ENCODE peak calls at places on chromosome 16, in eight cellular contexts. F, I, H, D, B, C, M and W are unnamed samples.

GRCh38 chr16:23974223-23974622 is 138.4 kb downstream of the PRKCB start:
- DNase-seq in F (no peak), I (no peak), H (no peak), D (no peak), B (peak), C (no peak), M (no peak), W (no peak)

GRCh38 chr16:27286446-27286845 is 17.9 kb upstream of the NSMCE1 start:
- DNase-seq in F (no peak), I (peak), H (no peak), D (no peak), B (no peak), C (no peak), M (no peak), W (no peak)

GRCh38 chr16:17024514-17024913 is 446.2 kb downstream of the XYLT1 start:
- DNase-seq in F (no peak), I (no peak), H (peak), D (no peak), B (no peak), C (no peak), M (no peak), W (no peak)

GRCh38 chr16:24013733-24014645 is 178.2 kb downstream of the PRKCB start:
- DNase-seq in F (no peak), I (peak), H (peak), D (no peak), B (no peak), C (peak), M (no peak), W (peak)

GRCh38 chr16:69057400-69058378 is 47.8 kb upstream of the HAS3 start:
- DNase-seq in F (no peak), I (no peak), H (no peak), D (no peak), B (no peak), C (peak), M (no peak), W (peak)

GRCh38 chr16:74480150-74481029 is 59.1 kb upstream of the CLEC18B start:
- DNase-seq in F (no peak), I (no peak), H (no peak), D (no peak), B (peak), C (no peak), M (no peak), W (no peak)

GRCh38 chr16:73215482-73216377 is 167.8 kb upstream of the ZFHX3 start:
- DNase-seq in F (no peak), I (no peak), H (no peak), D (no peak), B (no peak), C (no peak), M (no peak), W (no peak)

GRCh38 chr16:22161999-22162657 is at the start of gene SDR42E2:
- DNase-seq in F (no peak), I (no peak), H (peak), D (no peak), B (peak), C (no peak), M (no peak), W (peak)

GRCh38 chr16:49952386-49952785 is 72.6 kb upstream of the CNEP1R1 start:
- DNase-seq in F (no peak), I (no peak), H (no peak), D (no peak), B (no peak), C (no peak), M (no peak), W (no peak)

GRCh38 chr16:26348095-26348494 is 656.3 kb downstream of the HS3ST4 start:
- DNase-seq in F (no peak), I (no peak), H (no peak), D (no peak), B (no peak), C (no peak), M (no peak), W (no peak)

GRCh38 chr16:86929149-86929871 is 351.0 kb downstream of the FOXL1 start:
- DNase-seq in F (no peak), I (no peak), H (no peak), D (no peak), B (no peak), C (no peak), M (no peak), W (no peak)

GRCh38 chr16:57732011-57732410 is 3.6 kb upstream of the KATNB1 start:
- DNase-seq in F (no peak), I (peak), H (no peak), D (no peak), B (no peak), C (no peak), M (no peak), W (no peak)

GRCh38 chr16:17080105-17080504 is 390.7 kb downstream of the XYLT1 start:
- DNase-seq in F (no peak), I (no peak), H (no peak), D (no peak), B (no peak), C (no peak), M (no peak), W (no peak)

GRCh38 chr16:29844575-29845331 is 18.3 kb downstream of the CDIPT start:
- DNase-seq in F (peak), I (no peak), H (no peak), D (peak), B (no peak), C (no peak), M (no peak), W (no peak)

GRCh38 chr16:20851601-20852000 is 45.3 kb downstream of the REXO5 start:
- DNase-seq in F (peak), I (no peak), H (no peak), D (peak), B (no peak), C (no peak), M (no peak), W (no peak)

GRCh38 chr16:50532576-50532975 is 15.6 kb upstream of the NKD1 start:
- DNase-seq in F (no peak), I (no peak), H (no peak), D (no peak), B (no peak), C (no peak), M (no peak), W (no peak)

GRCh38 chr16:50878966-50879615 is 137.2 kb downstream of the CYLD start:
- DNase-seq in F (no peak), I (no peak), H (no peak), D (no peak), B (no peak), C (no peak), M (no peak), W (no peak)

GRCh38 chr16:90081606-90081970 is 4.5 kb upstream of the PRDM7 start:
- DNase-seq in F (no peak), I (no peak), H (no peak), D (no peak), B (peak), C (no peak), M (no peak), W (no peak)

GRCh38 chr16:12853972-12854371 is 47.4 kb upstream of the SHISA9 start:
- DNase-seq in F (no peak), I (no peak), H (no peak), D (no peak), B (no peak), C (no peak), M (no peak), W (no peak)

GRCh38 chr16:55562936-55563335 is 3.5 kb upstream of the CAPNS2 start:
- DNase-seq in F (no peak), I (no peak), H (no peak), D (no peak), B (no peak), C (no peak), M (no peak), W (no peak)

GRCh38 chr16:46972971-46973456 is 460 bp downstream of the DNAJA2 start:
- DNase-seq in F (no peak), I (no peak), H (peak), D (peak), B (peak), C (peak), M (no peak), W (peak)

GRCh38 chr16:727291-727977 is 528 bp downstream of the HAGHL start:
- DNase-seq in F (no peak), I (no peak), H (peak), D (no peak), B (no peak), C (peak), M (no peak), W (peak)

GRCh38 chr16:24668481-24669001 is 60.9 kb upstream of the TNRC6A start:
- DNase-seq in F (no peak), I (no peak), H (peak), D (no peak), B (no peak), C (peak), M (no peak), W (no peak)

GRCh38 chr16:58451945-58452401 is 48.0 kb upstream of the NDRG4 start:
- DNase-seq in F (no peak), I (no peak), H (no peak), D (no peak), B (no peak), C (no peak), M (no peak), W (no peak)

GRCh38 chr16:49623501-49624266 is 232.2 kb downstream of the ZNF423 start:
- DNase-seq in F (no peak), I (no peak), H (no peak), D (no peak), B (no peak), C (no peak), M (no peak), W (no peak)

GRCh38 chr16:21100447-21100846 is 50.2 kb downstream of the DNAH3 start:
- DNase-seq in F (no peak), I (no peak), H (no peak), D (no peak), B (no peak), C (no peak), M (no peak), W (no peak)

GRCh38 chr16:49023095-49023494 is 258.5 kb downstream of the CBLN1 start:
- DNase-seq in F (peak), I (no peak), H (no peak), D (no peak), B (no peak), C (no peak), M (no peak), W (no peak)

GRCh38 chr16:85168732-85169256 is 56.5 kb upstream of the CIBAR2 start:
- DNase-seq in F (peak), I (no peak), H (peak), D (peak), B (peak), C (no peak), M (no peak), W (peak)

GRCh38 chr16:84143784-84144199 is 1.2 kb downstream of the HSDL1 start:
- DNase-seq in F (peak), I (no peak), H (peak), D (no peak), B (peak), C (peak), M (no peak), W (no peak)

GRCh38 chr16:84138824-84139627 is 6.0 kb downstream of the HSDL1 start:
- DNase-seq in F (no peak), I (no peak), H (peak), D (peak), B (no peak), C (peak), M (no peak), W (peak)

GRCh38 chr16:84143081-84143480 is 1.9 kb downstream of the HSDL1 start:
- DNase-seq in F (no peak), I (no peak), H (no peak), D (no peak), B (no peak), C (no peak), M (no peak), W (no peak)

GRCh38 chr16:84139628-84140258 is 5.2 kb downstream of the HSDL1 start:
- DNase-seq in F (no peak), I (no peak), H (no peak), D (no peak), B (no peak), C (no peak), M (no peak), W (no peak)

DNA sequence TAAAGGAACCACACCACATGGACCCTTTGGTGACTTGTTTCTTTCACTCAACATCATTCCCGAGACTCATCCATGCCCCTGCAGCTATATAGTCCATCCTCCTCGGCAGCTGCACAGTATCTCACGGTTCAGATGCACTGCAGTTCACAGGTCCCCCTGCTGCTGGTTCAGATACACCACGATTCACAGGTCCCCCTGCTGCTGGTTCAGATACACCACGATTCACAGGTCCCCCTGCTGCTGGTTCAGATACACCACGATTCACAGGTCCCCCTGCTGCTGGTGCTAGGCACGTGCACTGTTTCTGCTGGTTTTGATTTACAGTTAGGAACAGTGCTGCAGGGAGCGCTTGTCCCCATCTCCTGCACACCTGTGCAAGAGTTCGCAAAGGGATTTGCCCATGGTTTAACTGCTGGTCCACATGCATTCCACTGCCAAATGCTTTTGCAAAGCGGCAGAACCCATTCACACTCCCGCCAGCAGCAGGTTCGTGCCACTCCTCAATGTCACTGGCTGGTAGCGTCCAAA is 3.8 kb downstream of the HSDL1 start:
- DNase-seq in F (no peak), I (no peak), H (peak), D (no peak), B (no peak), C (peak), M (no peak), W (no peak)
- TF ChIP-seq CTCF in F (no peak), I (no peak), H (no peak), D (no peak), B (no peak), C (peak), M (peak), W (no peak)

DNA sequence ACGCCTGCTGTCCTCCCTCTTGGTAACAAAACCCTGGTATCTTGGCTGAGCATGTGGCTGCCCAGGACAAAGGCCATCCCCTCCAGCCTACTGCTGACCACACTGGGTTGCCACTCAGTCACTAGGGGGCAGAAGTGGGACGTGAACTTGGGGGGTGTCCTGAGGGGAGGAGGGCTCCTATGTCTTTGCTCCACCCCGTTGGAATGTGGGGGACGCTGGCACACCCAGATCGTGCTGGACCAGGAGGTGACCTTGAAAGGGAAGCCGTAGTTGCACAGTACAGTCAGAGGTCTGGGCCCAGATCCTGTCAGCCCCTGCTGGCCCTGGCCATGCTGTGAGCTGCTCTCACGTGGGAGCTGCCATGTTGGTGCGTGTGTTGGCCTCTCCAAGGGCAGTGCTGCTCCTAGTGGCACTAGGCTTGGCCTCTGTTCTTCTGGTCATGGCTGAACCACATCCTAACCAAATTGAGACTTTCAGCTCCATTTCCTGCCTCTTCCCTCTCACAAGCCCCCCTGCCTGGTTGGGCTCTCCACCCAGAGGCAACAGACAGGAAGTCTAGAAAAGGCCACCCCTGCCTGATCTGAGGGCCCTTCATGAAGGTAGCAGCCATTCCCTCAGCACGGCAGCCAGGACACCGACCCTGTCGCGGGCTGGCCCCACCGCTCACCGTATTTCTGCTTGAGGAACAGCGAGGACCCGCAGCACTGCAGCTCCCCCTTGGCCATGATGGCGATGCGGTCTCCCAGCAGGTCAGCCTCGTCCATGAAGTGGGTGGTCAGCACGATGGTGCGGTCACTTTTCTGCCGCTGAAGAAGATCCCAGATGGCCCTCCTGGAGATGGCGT is 29.0 kb upstream of the RNPS1 start:
- DNase-seq in F (peak), I (no peak), H (peak), D (no peak), B (no peak), C (peak), M (no peak), W (peak)
- TF ChIP-seq CTCF in F (no peak), I (peak), H (peak), D (peak), B (no peak), C (peak), M (peak), W (peak)

GRCh38 chr16:78480588-78480987 is 381.1 kb downstream of the WWOX start:
- DNase-seq in F (no peak), I (no peak), H (no peak), D (no peak), B (no peak), C (no peak), M (no peak), W (no peak)

GRCh38 chr16:78479723-78480122 is 380.3 kb downstream of the WWOX start:
- DNase-seq in F (no peak), I (no peak), H (no peak), D (no peak), B (no peak), C (no peak), M (no peak), W (no peak)

GRCh38 chr16:78474762-78475161 is 375.3 kb downstream of the WWOX start:
- DNase-seq in F (no peak), I (no peak), H (no peak), D (no peak), B (no peak), C (peak), M (no peak), W (no peak)

GRCh38 chr16:78483124-78483992 is 383.9 kb downstream of the WWOX start:
- DNase-seq in F (no peak), I (no peak), H (no peak), D (no peak), B (peak), C (no peak), M (no peak), W (no peak)

GRCh38 chr16:78478267-78478821 is 378.9 kb downstream of the WWOX start:
- DNase-seq in F (no peak), I (no peak), H (peak), D (no peak), B (no peak), C (no peak), M (no peak), W (no peak)
- TF ChIP-seq CTCF in F (peak), I (no peak), H (peak), D (no peak), B (peak), C (no peak), M (no peak), W (no peak)

GRCh38 chr16:11262915-11263314 is 6.2 kb downstream of the TNP2 start:
- DNase-seq in F (no peak), I (no peak), H (no peak), D (no peak), B (no peak), C (no peak), M (no peak), W (no peak)
- TF ChIP-seq CTCF in F (no peak), I (no peak), H (no peak), D (no peak), B (no peak), C (no peak), M (no peak), W (no peak)

GRCh38 chr16:79051313-79051712 is 549.2 kb downstream of the MAF start:
- DNase-seq in F (no peak), I (no peak), H (no peak), D (no peak), B (no peak), C (no peak), M (no peak), W (no peak)

GRCh38 chr16:79045191-79045590 is 555.3 kb downstream of the MAF start:
- DNase-seq in F (no peak), I (no peak), H (no peak), D (no peak), B (no peak), C (no peak), M (no peak), W (no peak)

GRCh38 chr16:79049040-79049439 is 551.5 kb downstream of the MAF start:
- DNase-seq in F (no peak), I (no peak), H (no peak), D (no peak), B (no peak), C (no peak), M (no peak), W (no peak)

GRCh38 chr16:79050063-79050462 is 550.5 kb downstream of the MAF start:
- DNase-seq in F (no peak), I (no peak), H (no peak), D (no peak), B (no peak), C (no peak), M (no peak), W (no peak)

DNA sequence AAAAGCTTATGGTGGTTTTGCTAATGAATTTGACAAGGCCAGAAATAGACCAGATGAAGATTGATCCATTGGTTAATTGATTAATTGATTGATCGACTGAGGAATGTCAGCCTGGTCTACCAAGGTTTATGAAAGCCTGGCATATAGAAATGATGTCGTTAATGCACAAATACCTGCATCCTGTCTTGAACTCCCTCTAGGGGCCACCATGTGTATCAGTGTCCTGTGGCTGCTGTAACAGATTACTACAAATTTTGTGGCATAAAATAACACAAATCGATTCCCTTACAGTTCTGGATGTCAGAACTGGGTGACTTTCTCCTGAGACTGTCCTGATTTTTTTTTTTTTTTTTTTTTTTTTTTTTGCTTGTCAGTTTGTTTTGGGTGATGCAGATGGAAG is 553.2 kb downstream of the MAF start:
- DNase-seq in F (no peak), I (no peak), H (peak), D (no peak), B (no peak), C (peak), M (no peak), W (no peak)
- TF ChIP-seq CTCF in F (no peak), I (peak), H (peak), D (peak), B (peak), C (peak), M (peak), W (no peak)

GRCh38 chr16:4271176-4272113 is 1.4 kb downstream of the TFAP4 start:
- DNase-seq in F (peak), I (peak), H (peak), D (peak), B (peak), C (peak), M (peak), W (peak)

GRCh38 chr16:4272114-4272954 is 489 bp downstream of the TFAP4 start:
- DNase-seq in F (no peak), I (peak), H (no peak), D (peak), B (peak), C (peak), M (no peak), W (peak)

GRCh38 chr16:4270595-4270994 is 2.2 kb downstream of the TFAP4 start:
- DNase-seq in F (no peak), I (no peak), H (peak), D (no peak), B (no peak), C (no peak), M (no peak), W (peak)

GRCh38 chr16:4275861-4276260 is 3.0 kb upstream of the TFAP4 start:
- DNase-seq in F (no peak), I (no peak), H (no peak), D (no peak), B (no peak), C (no peak), M (no peak), W (no peak)

DNA sequence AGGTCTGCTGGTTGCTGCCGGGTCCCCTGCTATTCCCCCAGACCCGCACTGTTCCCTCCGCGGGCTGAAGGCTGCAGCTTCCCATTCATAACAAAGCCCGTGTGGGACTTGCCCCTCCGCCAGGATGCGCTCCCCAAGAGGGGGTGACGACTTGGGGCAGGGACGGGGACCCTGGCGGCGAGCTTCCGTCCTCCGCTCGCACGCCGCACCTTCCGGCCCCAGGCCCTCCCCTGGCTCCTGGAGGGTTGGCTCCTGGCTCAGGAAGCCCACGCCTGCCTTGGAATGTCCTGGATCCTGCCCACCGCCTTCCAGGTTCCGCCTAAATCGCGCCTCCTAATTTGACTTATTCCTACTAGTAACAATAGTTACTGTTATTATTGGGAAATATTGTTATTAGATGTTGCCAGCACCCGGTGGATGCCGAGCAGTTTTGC is 1.1 kb upstream of the TFAP4 start:
- DNase-seq in F (peak), I (peak), H (peak), D (peak), B (peak), C (peak), M (no peak), W (peak)
- TF ChIP-seq CTCF in F (no peak), I (no peak), H (peak), D (peak), B (no peak), C (peak), M (peak), W (peak)

GRCh38 chr16:81445143-81445922 is 725 bp downstream of the CMIP start:
- DNase-seq in F (peak), I (no peak), H (peak), D (peak), B (peak), C (peak), M (no peak), W (peak)
- TF ChIP-seq CTCF in F (no peak), I (no peak), H (peak), D (peak), B (no peak), C (peak), M (peak), W (peak)